ENCODE peak calls at places on chromosome 9, in four cellular contexts. M is CD8-positive, alpha-beta memory T cell; T is suprapubic skin; P is CD4-positive, CD25-positive, alpha-beta regulatory T cell. W is an unnamed sample.

GRCh38 chr9:35756743-35757526 is 2.9 kb upstream of the MSMP start:
- DNase-seq in P (peak; percentile 87), T (peak; percentile 79), M (peak; percentile 68), W (no peak)

GRCh38 chr9:75467141-75467540 is 378.8 kb downstream of the OSTF1 start:
- DNase-seq in T (no peak), M (no peak), P (no peak), W (no peak)

GRCh38 chr9:125650271-125650737 is 56.7 kb downstream of the MAPKAP1 start:
- DNase-seq in M (no peak), P (no peak), T (no peak), W (no peak)

GRCh38 chr9:16308645-16309044 is 561.8 kb downstream of the BNC2 start:
- DNase-seq in M (no peak), P (no peak), T (no peak), W (no peak)

GRCh38 chr9:96884443-96884842 is 30.1 kb upstream of the ZNF782 start:
- DNase-seq in M (no peak), P (no peak), T (no peak), W (peak; percentile 94)

GRCh38 chr9:32644698-32645097 is 9.2 kb upstream of the TAF1L start:
- DNase-seq in T (no peak), M (no peak), P (no peak), W (peak; percentile 81)

GRCh38 chr9:2418619-2419018 is 203.0 kb upstream of the VLDLR start:
- DNase-seq in P (no peak), M (no peak), T (no peak), W (no peak)

GRCh38 chr9:110526426-110526825 is 53.1 kb downstream of the SVEP1 start:
- DNase-seq in M (no peak), P (no peak), T (no peak), W (no peak)

GRCh38 chr9:91555132-91555531 is 131.5 kb upstream of the NFIL3 start:
- DNase-seq in M (no peak), P (no peak), T (no peak), W (no peak)

GRCh38 chr9:133632806-133633680 is 3.1 kb upstream of the DBH start:
- DNase-seq in M (no peak), T (no peak), P (no peak), W (no peak)

GRCh38 chr9:115237383-115238087 is 119.6 kb upstream of the TNC start:
- DNase-seq in T (peak; percentile 82), M (no peak), P (no peak), W (no peak)

GRCh38 chr9:30140415-30140814 is 2244.0 kb upstream of the ACO1 start:
- DNase-seq in T (no peak), P (no peak), M (no peak), W (no peak)

GRCh38 chr9:20066120-20066519 is 277.3 kb upstream of the SLC24A2 start:
- DNase-seq in P (peak; percentile 23), T (no peak), M (no peak), W (no peak)

GRCh38 chr9:107819772-107820171 is 330.2 kb upstream of the KLF4 start:
- DNase-seq in T (no peak), M (no peak), P (no peak), W (no peak)

GRCh38 chr9:124708633-124709032 is 62.5 kb downstream of the NR6A1 start:
- DNase-seq in M (no peak), P (no peak), T (no peak), W (no peak)

DNA sequence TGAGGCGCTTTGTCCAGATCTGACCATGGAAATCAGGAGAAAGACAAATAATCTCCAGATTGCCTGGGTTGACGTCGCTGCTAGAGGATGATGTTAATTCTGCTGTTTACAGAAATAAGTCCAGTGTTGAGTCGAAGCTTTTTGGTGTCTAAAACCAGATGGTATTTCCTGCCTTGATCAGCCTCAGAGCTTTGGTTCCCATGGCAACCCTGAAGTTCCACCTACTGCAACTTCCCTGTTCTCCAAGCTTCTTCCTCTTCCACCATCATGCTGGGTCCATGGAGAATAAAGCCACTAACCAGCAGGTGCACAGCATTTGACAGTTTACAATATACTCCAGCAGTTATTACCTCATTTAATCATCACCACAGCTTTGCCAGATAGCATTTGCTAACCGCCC is 18.0 kb upstream of the GABBR2 start:
- DNase-seq in T (no peak), P (no peak), M (no peak), W (no peak)
- H3K4me1 ChIP-seq in T (no peaks in the 10 kb centered on the region), P (no peaks in the 10 kb centered on the region), M (no peaks in the 10 kb centered on the region), W (no peaks in the 10 kb centered on the region)

DNA sequence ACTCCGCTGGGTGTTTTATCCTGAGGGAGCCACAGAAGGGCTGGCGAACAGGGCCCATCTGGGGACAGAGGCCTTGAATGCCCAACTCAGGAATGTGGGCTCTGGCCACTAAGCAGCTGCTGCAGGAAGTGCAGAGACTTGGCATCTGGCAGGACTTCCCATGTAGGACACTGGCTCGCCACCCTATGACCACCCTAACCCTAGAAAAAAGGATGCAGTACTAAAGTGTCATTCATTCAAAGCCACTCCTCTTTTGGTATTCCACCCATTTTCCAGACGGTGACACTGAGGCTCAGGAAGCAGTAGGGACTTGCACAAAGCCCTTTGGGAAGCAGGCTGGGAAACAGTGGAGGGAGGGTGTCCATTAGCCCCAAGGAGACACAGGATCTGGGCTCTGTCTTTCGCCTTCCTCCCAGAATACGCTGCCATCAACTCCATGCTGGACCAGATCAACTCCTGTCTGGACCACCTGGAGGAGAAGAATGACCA is 3.0 kb downstream of the BBLN start:
- DNase-seq in T (no peak), P (no peak), M (no peak), W (peak; percentile 38)
- H3K36me3 ChIP-seq in T (peaks cover 43% of the 10 kb centered on the region), P (peaks cover 28% of the 10 kb centered on the region), M (peaks cover 13% of the 10 kb centered on the region), W (peaks cover 45% of the 10 kb centered on the region)

GRCh38 chr9:127960410-127961165 is 20.2 kb downstream of the EEIG1 start:
- DNase-seq in M (no peak), P (no peak), T (no peak), W (no peak)

GRCh38 chr9:127961613-127962150 is 19.1 kb downstream of the EEIG1 start:
- DNase-seq in T (no peak), P (no peak), M (no peak), W (no peak)

GRCh38 chr9:127958728-127959127 is 21.1 kb upstream of the DPM2 start:
- DNase-seq in M (no peak), P (no peak), T (no peak), W (no peak)

GRCh38 chr9:127961166-127961490 is 19.7 kb downstream of the EEIG1 start:
- DNase-seq in T (no peak), P (no peak), M (no peak), W (no peak)

DNA sequence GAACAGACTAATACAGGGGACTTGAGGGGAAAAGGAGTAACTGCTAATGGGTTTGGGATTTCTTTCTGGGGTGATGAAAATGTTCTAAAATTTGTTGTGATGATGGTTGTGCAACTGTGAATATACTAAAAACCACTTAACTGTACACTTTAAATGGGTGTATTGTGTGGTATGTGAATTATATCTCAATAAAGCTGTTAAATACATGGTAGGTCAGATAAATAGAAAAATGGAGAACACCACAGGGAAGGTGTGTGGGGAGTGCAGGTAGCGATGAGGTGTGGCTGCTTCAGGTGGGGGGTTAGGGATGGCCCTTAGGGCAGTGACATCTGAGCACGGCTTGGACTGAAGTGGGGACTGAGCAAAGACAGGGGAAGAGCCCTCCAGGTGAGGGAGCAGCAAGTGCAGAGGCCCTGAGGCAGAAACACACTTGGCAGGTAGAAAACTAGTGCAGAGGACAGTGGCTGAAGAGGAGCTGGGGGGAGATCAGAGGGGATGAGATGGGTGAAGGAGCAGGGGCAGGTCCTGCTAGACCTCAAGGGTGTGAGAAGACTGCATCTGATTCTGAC is 20.9 kb downstream of the EEIG1 start:
- DNase-seq in M (no peak), T (no peak), P (no peak), W (no peak)
- H3K4me1 ChIP-seq in M (peaks cover 100% of the 10 kb centered on the region), T (peaks cover 86% of the 10 kb centered on the region), P (peaks cover 100% of the 10 kb centered on the region), W (peaks cover 17% of the 10 kb centered on the region)

GRCh38 chr9:137817236-137818200 is 60.1 kb upstream of the CACNA1B start:
- DNase-seq in P (no peak), M (no peak), T (no peak), W (no peak)

GRCh38 chr9:137823986-137824771 is 53.4 kb upstream of the CACNA1B start:
- DNase-seq in T (no peak), P (no peak), M (no peak), W (no peak)

GRCh38 chr9:137816531-137817235 is 60.9 kb upstream of the CACNA1B start:
- DNase-seq in T (no peak), P (no peak), M (no peak), W (no peak)

GRCh38 chr9:137818286-137818685 is 59.3 kb upstream of the CACNA1B start:
- DNase-seq in T (no peak), P (no peak), M (no peak), W (no peak)

DNA sequence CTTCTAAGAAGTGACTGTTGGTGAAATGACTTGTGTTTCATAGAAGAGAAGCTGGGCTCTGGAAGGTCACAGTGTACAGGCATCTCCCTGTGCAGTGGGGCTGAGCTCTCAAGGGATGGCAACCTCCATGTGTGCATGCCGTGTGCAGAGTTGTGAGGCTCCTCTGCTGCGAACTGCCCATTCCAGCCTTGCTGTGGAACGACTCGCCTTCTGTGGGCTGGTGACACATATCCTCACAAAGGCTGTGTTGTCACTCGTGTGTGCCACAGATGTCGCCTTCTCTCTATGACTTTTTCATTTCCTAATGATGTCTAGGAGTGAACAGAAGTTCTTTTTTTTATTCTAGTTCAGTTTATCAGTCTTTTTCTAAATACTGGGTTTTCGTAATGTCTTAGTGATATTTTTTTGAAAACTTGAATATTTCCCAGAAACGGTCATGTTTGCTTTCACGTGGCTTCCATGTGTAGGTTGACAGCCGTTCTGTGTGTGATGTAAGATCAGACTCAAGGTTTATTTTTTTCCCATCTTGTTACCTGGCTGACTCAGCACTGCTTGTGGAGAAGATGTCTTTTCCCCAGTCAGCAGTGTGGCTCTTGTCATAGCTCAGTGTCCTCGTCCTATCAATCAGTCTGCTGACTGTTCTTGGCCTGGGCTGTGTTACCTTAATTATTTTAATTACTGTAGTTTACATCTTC is 57.3 kb upstream of the CACNA1B start:
- DNase-seq in M (no peak), P (no peak), T (no peak), W (no peak)
- H3K36me3 ChIP-seq in M (peaks cover 29% of the 10 kb centered on the region), P (peaks cover 63% of the 10 kb centered on the region), T (peaks cover 78% of the 10 kb centered on the region), W (peaks cover 56% of the 10 kb centered on the region)

GRCh38 chr9:88533951-88534455 is 975 bp upstream of the NXNL2 start:
- DNase-seq in T (no peak), M (no peak), P (peak; percentile 9), W (no peak)

GRCh38 chr9:88535226-88535931 is 401 bp downstream of the NXNL2 start:
- DNase-seq in M (no peak), P (peak; percentile 29), T (no peak), W (no peak)

GRCh38 chr9:88535932-88536324 is 950 bp downstream of the NXNL2 start:
- DNase-seq in M (no peak), T (no peak), P (no peak), W (no peak)

GRCh38 chr9:88532320-88532719 is 2.7 kb upstream of the NXNL2 start:
- DNase-seq in M (no peak), T (no peak), P (peak; percentile 28), W (no peak)

DNA sequence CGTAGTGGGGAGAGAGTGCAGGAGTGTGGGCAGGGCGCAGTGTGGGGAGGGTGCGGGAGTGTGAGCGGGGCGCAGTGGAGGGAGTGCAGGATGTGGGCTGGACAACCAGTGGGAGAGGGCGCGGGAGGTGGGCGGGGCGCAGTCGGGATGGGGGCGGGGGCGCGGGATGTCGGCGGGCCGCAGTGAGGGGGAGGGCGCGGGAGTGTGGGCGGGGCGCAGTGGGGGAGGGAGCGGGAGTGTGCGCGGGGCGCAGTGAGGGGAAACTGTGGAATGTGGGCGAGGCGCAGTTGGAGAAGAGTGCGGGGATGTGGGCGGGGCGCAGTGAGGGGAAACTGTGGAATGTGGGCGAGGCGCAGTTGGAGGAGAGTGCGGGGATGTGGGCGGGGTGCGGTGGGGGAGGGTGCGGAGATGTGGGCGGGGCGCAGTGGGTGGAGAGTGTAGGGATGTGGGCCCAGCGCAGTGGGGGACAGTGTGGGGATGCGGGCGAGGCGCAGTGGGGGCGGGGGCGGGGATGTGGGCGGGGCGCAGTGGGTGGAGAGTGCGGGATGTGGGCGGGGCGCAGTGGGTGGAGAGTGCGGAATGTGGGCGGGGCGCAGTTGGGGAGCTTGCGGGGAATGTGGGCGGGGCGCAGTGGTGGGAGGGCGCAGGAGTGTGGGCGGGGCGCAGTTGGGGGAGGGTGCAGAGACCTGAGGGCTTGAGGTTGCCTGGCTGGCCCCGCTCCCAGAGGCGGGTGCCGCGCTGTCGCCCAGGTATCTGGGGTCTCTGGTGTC is at the start of gene NXNL2:
- DNase-seq in P (peak; percentile 54), T (peak; percentile 85), M (no peak), W (peak; percentile 90)
- H3K4me1 ChIP-seq in P (peaks cover 8% of the 10 kb centered on the region), T (peaks cover 36% of the 10 kb centered on the region), M (peaks cover 13% of the 10 kb centered on the region), W (peaks cover 10% of the 10 kb centered on the region)

W was measured in RWPE2.